ENCODE peak calls at places on chromosomes 4 and X, in nine cellular contexts. One of them, this sample, is unnamed. For H3K4me1, the result is how much of the 10 kb centered on the place peaks cover.

GRCh38 chr4:42628740-42629139 is 28.2 kb downstream of the ATP8A1 start:
- DNase-seq in HCT116: no peak
- DNase-seq in kidney: no peak
- DNase-seq in H9: no peak
- DNase-seq in neural progenitor cell: no peak
- DNase-seq in IMR-90: no peak
- DNase-seq in colonic mucosa: peak
- DNase-seq in endothelial cell of umbilical vein: no peak
- DNase-seq in fibroblast of lung: no peak
- DNase-seq in this sample: no peak

GRCh38 chr4:74884282-74884681 is 48.6 kb upstream of the PARM1 start:
- DNase-seq in kidney: no peak
- DNase-seq in HCT116: no peak
- DNase-seq in neural progenitor cell: no peak
- DNase-seq in endothelial cell of umbilical vein: no peak
- DNase-seq in IMR-90: no peak
- DNase-seq in H9: no peak
- DNase-seq in fibroblast of lung: no peak
- DNase-seq in colonic mucosa: no peak
- DNase-seq in this sample: no peak

GRCh38 chrX:55767100-55767499 is 49.6 kb downstream of the RRAGB start:
- DNase-seq in IMR-90: peak
- DNase-seq in fibroblast of lung: peak
- DNase-seq in endothelial cell of umbilical vein: no peak
- DNase-seq in H9: no peak
- DNase-seq in colonic mucosa: no peak
- DNase-seq in kidney: no peak
- DNase-seq in neural progenitor cell: no peak
- DNase-seq in HCT116: no peak
- DNase-seq in this sample: peak

GRCh38 chrX:44062842-44063241 is 89.7 kb upstream of the NDP start:
- DNase-seq in neural progenitor cell: no peak
- DNase-seq in H9: no peak
- DNase-seq in colonic mucosa: no peak
- DNase-seq in HCT116: no peak
- DNase-seq in endothelial cell of umbilical vein: no peak
- DNase-seq in IMR-90: no peak
- DNase-seq in fibroblast of lung: no peak
- DNase-seq in kidney: no peak
- DNase-seq in this sample: peak

GRCh38 chr4:3438847-3439180 is 3.0 kb upstream of the HGFAC start:
- DNase-seq in kidney: no peak
- DNase-seq in IMR-90: no peak
- DNase-seq in fibroblast of lung: no peak
- DNase-seq in endothelial cell of umbilical vein: no peak
- DNase-seq in HCT116: no peak
- DNase-seq in H9: no peak
- DNase-seq in colonic mucosa: no peak
- DNase-seq in neural progenitor cell: no peak
- DNase-seq in this sample: no peak

GRCh38 chr4:84089652-84090437 is 409.2 kb downstream of the NKX6-1 start:
- DNase-seq in H9: no peak
- DNase-seq in IMR-90: no peak
- DNase-seq in fibroblast of lung: no peak
- DNase-seq in neural progenitor cell: no peak
- DNase-seq in endothelial cell of umbilical vein: no peak
- DNase-seq in kidney: no peak
- DNase-seq in HCT116: no peak
- DNase-seq in colonic mucosa: no peak
- DNase-seq in this sample: no peak

GRCh38 chrX:151712253-151712652 is 3.6 kb upstream of the FATE1 start:
- DNase-seq in H9: no peak
- DNase-seq in colonic mucosa: no peak
- DNase-seq in neural progenitor cell: no peak
- DNase-seq in HCT116: no peak
- DNase-seq in kidney: no peak
- DNase-seq in endothelial cell of umbilical vein: no peak
- DNase-seq in IMR-90: no peak
- DNase-seq in fibroblast of lung: no peak
- DNase-seq in this sample: no peak

GRCh38 chrX:11499076-11500044 is 166.4 kb downstream of the ARHGAP6 start:
- DNase-seq in fibroblast of lung: peak
- DNase-seq in colonic mucosa: no peak
- DNase-seq in H9: no peak
- DNase-seq in kidney: no peak
- DNase-seq in endothelial cell of umbilical vein: peak
- DNase-seq in neural progenitor cell: no peak
- DNase-seq in IMR-90: peak
- DNase-seq in HCT116: no peak
- DNase-seq in this sample: no peak

GRCh38 chrX:118420462-118420861 is 74.6 kb downstream of the WDR44 start:
- DNase-seq in fibroblast of lung: peak
- DNase-seq in IMR-90: peak
- DNase-seq in colonic mucosa: no peak
- DNase-seq in kidney: no peak
- DNase-seq in endothelial cell of umbilical vein: peak
- DNase-seq in HCT116: no peak
- DNase-seq in neural progenitor cell: no peak
- DNase-seq in H9: no peak
- DNase-seq in this sample: peak

GRCh38 chrX:70922776-70923473 is 8.0 kb downstream of the SLC7A3 start:
- DNase-seq in colonic mucosa: no peak
- DNase-seq in IMR-90: no peak
- DNase-seq in neural progenitor cell: no peak
- DNase-seq in endothelial cell of umbilical vein: no peak
- DNase-seq in kidney: no peak
- DNase-seq in HCT116: no peak
- DNase-seq in H9: no peak
- DNase-seq in fibroblast of lung: no peak
- DNase-seq in this sample: no peak

GRCh38 chr4:95636061-95636460 is 87.3 kb upstream of the UNC5C start:
- DNase-seq in colonic mucosa: no peak
- DNase-seq in kidney: no peak
- DNase-seq in fibroblast of lung: no peak
- DNase-seq in endothelial cell of umbilical vein: no peak
- DNase-seq in IMR-90: no peak
- DNase-seq in HCT116: no peak
- DNase-seq in H9: no peak
- DNase-seq in neural progenitor cell: no peak
- DNase-seq in this sample: no peak
- H3K4me1 ChIP-seq in colonic mucosa: under half
- H3K4me1 ChIP-seq in kidney: under half
- H3K4me1 ChIP-seq in fibroblast of lung: under half
- H3K4me1 ChIP-seq in endothelial cell of umbilical vein: under half
- H3K4me1 ChIP-seq in IMR-90: under half
- H3K4me1 ChIP-seq in HCT116: under half
- H3K4me1 ChIP-seq in H9: under half
- H3K4me1 ChIP-seq in neural progenitor cell: under half
- H3K4me1 ChIP-seq in this sample: under half

DNA sequence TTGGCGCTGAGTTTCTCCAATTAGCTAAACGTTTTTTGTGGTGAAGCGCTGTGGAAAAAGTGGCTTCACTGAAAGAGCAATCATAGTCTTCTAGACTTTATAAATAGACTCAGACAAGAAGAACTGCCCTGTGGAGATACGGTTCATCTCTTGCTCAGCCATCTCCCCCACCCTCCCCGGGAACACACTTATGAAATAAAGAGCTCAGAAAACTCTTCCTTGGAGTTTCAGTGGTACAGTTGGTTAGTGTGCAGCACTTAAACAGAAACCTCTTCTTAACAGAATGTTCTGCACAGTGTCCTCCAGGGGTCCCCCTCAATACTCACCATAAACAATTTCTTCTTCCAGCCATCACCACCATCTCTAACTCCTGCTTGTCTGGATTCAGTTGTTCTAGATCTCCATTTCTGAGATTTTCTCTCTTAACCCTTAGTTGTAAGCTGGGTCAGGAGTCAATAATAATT is 313.0 kb downstream of the ARHGAP10 start:
- DNase-seq in IMR-90: no peak
- DNase-seq in neural progenitor cell: no peak
- DNase-seq in kidney: no peak
- DNase-seq in endothelial cell of umbilical vein: peak
- DNase-seq in colonic mucosa: no peak
- DNase-seq in fibroblast of lung: no peak
- DNase-seq in H9: no peak
- DNase-seq in HCT116: no peak
- DNase-seq in this sample: no peak
- TF ChIP-seq CTCF in IMR-90: no peak
- TF ChIP-seq CTCF in neural progenitor cell: peak
- TF ChIP-seq CTCF in kidney: no peak
- TF ChIP-seq CTCF in endothelial cell of umbilical vein: peak
- TF ChIP-seq CTCF in colonic mucosa: no peak
- TF ChIP-seq CTCF in fibroblast of lung: peak
- TF ChIP-seq CTCF in H9: no peak
- TF ChIP-seq CTCF in HCT116: no peak
- TF ChIP-seq CTCF in this sample: no peak

GRCh38 chr4:26862381-26862915 is 1.8 kb downstream of the STIM2 start:
- DNase-seq in colonic mucosa: no peak
- DNase-seq in H9: no peak
- DNase-seq in fibroblast of lung: no peak
- DNase-seq in neural progenitor cell: no peak
- DNase-seq in endothelial cell of umbilical vein: peak
- DNase-seq in IMR-90: no peak
- DNase-seq in HCT116: no peak
- DNase-seq in kidney: no peak
- DNase-seq in this sample: peak

GRCh38 chr4:26860157-26860921 is at the start of gene STIM2:
- DNase-seq in kidney: peak
- DNase-seq in H9: peak
- DNase-seq in HCT116: peak
- DNase-seq in fibroblast of lung: peak
- DNase-seq in neural progenitor cell: peak
- DNase-seq in IMR-90: peak
- DNase-seq in colonic mucosa: peak
- DNase-seq in endothelial cell of umbilical vein: peak
- DNase-seq in this sample: peak

GRCh38 chr4:26861434-26862186 is 969 bp downstream of the STIM2 start:
- DNase-seq in IMR-90: peak
- DNase-seq in kidney: peak
- DNase-seq in H9: peak
- DNase-seq in endothelial cell of umbilical vein: peak
- DNase-seq in neural progenitor cell: peak
- DNase-seq in colonic mucosa: peak
- DNase-seq in fibroblast of lung: peak
- DNase-seq in HCT116: no peak
- DNase-seq in this sample: peak

GRCh38 chr4:26859762-26860156 is 882 bp upstream of the STIM2 start:
- DNase-seq in H9: no peak
- DNase-seq in HCT116: no peak
- DNase-seq in kidney: no peak
- DNase-seq in colonic mucosa: peak
- DNase-seq in endothelial cell of umbilical vein: no peak
- DNase-seq in IMR-90: no peak
- DNase-seq in fibroblast of lung: no peak
- DNase-seq in neural progenitor cell: no peak
- DNase-seq in this sample: peak

DNA sequence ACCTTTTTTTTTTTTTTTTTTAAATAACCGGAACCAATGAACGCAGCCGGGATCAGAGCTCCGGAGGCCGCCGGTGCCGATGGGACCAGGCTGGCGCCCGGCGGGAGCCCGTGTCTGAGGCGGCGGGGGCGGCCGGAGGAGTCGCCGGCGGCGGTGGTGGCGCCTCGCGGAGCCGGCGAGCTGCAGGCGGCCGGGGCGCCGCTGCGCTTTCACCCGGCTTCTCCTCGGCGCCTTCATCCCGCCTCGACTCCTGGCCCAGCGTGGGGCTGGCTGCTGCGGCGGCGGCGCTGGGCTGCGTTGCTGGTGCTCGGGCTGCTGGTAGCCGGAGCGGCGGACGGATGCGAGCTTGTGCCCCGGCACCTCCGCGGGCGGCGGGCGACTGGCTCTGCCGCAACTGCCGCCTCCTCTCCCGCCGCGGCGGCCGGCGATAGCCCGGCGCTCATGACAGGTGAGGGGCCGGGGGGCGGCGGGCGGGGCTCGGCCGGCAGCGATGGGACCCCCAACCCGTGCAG is 337 bp downstream of the STIM2 start:
- DNase-seq in neural progenitor cell: peak
- DNase-seq in HCT116: no peak
- DNase-seq in endothelial cell of umbilical vein: no peak
- DNase-seq in H9: peak
- DNase-seq in kidney: peak
- DNase-seq in fibroblast of lung: peak
- DNase-seq in colonic mucosa: peak
- DNase-seq in IMR-90: peak
- DNase-seq in this sample: peak
- H3K9ac ChIP-seq in neural progenitor cell: peak
- H3K9ac ChIP-seq in HCT116: peak
- H3K9ac ChIP-seq in endothelial cell of umbilical vein: peak
- H3K9ac ChIP-seq in H9: no peak
- H3K9ac ChIP-seq in kidney: peak
- H3K9ac ChIP-seq in fibroblast of lung: peak
- H3K9ac ChIP-seq in colonic mucosa: peak
- H3K9ac ChIP-seq in IMR-90: peak
- H3K9ac ChIP-seq in this sample: peak

DNA sequence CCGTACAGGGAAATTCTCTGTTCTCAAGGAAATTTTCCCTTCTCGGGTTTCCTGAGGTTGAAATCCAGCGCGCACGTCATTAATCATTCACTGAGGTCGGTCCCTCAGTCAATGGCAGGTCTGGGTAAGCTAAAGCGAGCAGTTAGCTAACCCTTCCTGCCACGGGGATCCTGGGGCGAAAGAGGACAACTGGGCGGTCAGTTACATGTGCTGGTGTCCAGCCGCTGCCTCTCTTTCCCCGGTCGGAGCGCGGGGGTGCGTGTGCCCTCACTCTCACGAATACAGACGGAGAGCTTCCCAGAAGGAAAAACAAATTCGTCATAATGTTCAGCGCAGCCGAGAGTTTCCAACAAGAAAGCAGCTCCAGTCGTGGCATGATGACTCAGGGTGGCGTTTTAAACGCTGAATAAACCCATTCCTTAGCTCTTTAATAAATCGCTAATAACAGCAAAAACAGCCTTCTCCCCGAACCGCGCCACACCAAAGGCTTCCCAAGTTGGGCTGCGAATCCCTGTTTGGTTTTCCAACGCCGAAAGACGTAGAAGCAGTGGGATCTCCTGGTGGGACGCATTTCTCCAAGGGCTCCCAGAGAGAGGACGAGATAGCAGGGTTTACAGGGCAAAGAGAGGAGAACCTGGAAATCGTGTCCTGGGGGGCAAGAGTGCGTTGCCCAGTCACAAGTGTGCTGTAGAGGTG is 745 bp upstream of the FGF5 start:
- DNase-seq in H9: peak
- DNase-seq in IMR-90: peak
- DNase-seq in fibroblast of lung: peak
- DNase-seq in neural progenitor cell: peak
- DNase-seq in kidney: no peak
- DNase-seq in endothelial cell of umbilical vein: peak
- DNase-seq in colonic mucosa: no peak
- DNase-seq in HCT116: no peak
- DNase-seq in this sample: peak
- H3K4me1 ChIP-seq in H9: under half
- H3K4me1 ChIP-seq in IMR-90: under half
- H3K4me1 ChIP-seq in fibroblast of lung: under half
- H3K4me1 ChIP-seq in neural progenitor cell: under half
- H3K4me1 ChIP-seq in kidney: under half
- H3K4me1 ChIP-seq in endothelial cell of umbilical vein: under half
- H3K4me1 ChIP-seq in colonic mucosa: under half
- H3K4me1 ChIP-seq in HCT116: under half
- H3K4me1 ChIP-seq in this sample: under half